ENCODE peak calls at places on chromosome 15, in ten cellular contexts. One of them, this sample, is unnamed.

GRCh38 chr15:37252530-37252929 is 152.2 kb upstream of the MEIS2 start:
- DNase-seq in lower lobe of right lung: no peak
- DNase-seq in activated CD4-positive, alpha-beta memory T cell treated with anti-CD3 and anti-CD28 coated beads, Interleukin-2, amount 10 ng/mL, durations not matched to agents 7 days and 5 days: no peak
- DNase-seq in COR-L47: no peak
- DNase-seq in NCI-H510A treated with DMSO at 0.1 percent for 48 hours: no peak
- DNase-seq in RPMI7951: no peak
- DNase-seq in vagina: no peak
- DNase-seq in right lobe of liver: no peak
- DNase-seq in progenitor cell of endocrine pancreas: no peak
- DNase-seq in T-helper 17 cell: no peak
- DNase-seq in this sample: no peak

GRCh38 chr15:65292938-65293518 is 2.8 kb upstream of the RNU5A-1 start:
- DNase-seq in lower lobe of right lung: no peak
- DNase-seq in activated CD4-positive, alpha-beta memory T cell treated with anti-CD3 and anti-CD28 coated beads, Interleukin-2, amount 10 ng/mL, durations not matched to agents 7 days and 5 days: no peak
- DNase-seq in COR-L47: no peak
- DNase-seq in NCI-H510A treated with DMSO at 0.1 percent for 48 hours: no peak
- DNase-seq in RPMI7951: no peak
- DNase-seq in vagina: no peak
- DNase-seq in right lobe of liver: no peak
- DNase-seq in progenitor cell of endocrine pancreas: no peak
- DNase-seq in T-helper 17 cell: no peak
- DNase-seq in this sample: peak

GRCh38 chr15:70833897-70834765 is 19.8 kb downstream of the LARP6 start:
- DNase-seq in lower lobe of right lung: no peak
- DNase-seq in activated CD4-positive, alpha-beta memory T cell treated with anti-CD3 and anti-CD28 coated beads, Interleukin-2, amount 10 ng/mL, durations not matched to agents 7 days and 5 days: no peak
- DNase-seq in COR-L47: peak
- DNase-seq in NCI-H510A treated with DMSO at 0.1 percent for 48 hours: peak
- DNase-seq in RPMI7951: peak
- DNase-seq in vagina: no peak
- DNase-seq in right lobe of liver: no peak
- DNase-seq in progenitor cell of endocrine pancreas: no peak
- DNase-seq in T-helper 17 cell: no peak
- DNase-seq in this sample: peak

GRCh38 chr15:76968310-76968709 is 26.6 kb upstream of the PSTPIP1 start:
- DNase-seq in lower lobe of right lung: no peak
- DNase-seq in activated CD4-positive, alpha-beta memory T cell treated with anti-CD3 and anti-CD28 coated beads, Interleukin-2, amount 10 ng/mL, durations not matched to agents 7 days and 5 days: no peak
- DNase-seq in COR-L47: no peak
- DNase-seq in NCI-H510A treated with DMSO at 0.1 percent for 48 hours: no peak
- DNase-seq in RPMI7951: no peak
- DNase-seq in vagina: no peak
- DNase-seq in right lobe of liver: no peak
- DNase-seq in progenitor cell of endocrine pancreas: no peak
- DNase-seq in T-helper 17 cell: no peak
- DNase-seq in this sample: no peak

GRCh38 chr15:77019476-77020331 is 24.8 kb downstream of the PSTPIP1 start:
- DNase-seq in lower lobe of right lung: no peak
- DNase-seq in activated CD4-positive, alpha-beta memory T cell treated with anti-CD3 and anti-CD28 coated beads, Interleukin-2, amount 10 ng/mL, durations not matched to agents 7 days and 5 days: no peak
- DNase-seq in COR-L47: no peak
- DNase-seq in NCI-H510A treated with DMSO at 0.1 percent for 48 hours: no peak
- DNase-seq in RPMI7951: no peak
- DNase-seq in vagina: no peak
- DNase-seq in right lobe of liver: no peak
- DNase-seq in progenitor cell of endocrine pancreas: no peak
- DNase-seq in T-helper 17 cell: no peak
- DNase-seq in this sample: no peak

GRCh38 chr15:31341036-31341435 is 14.4 kb downstream of the KLF13 start:
- DNase-seq in lower lobe of right lung: no peak
- DNase-seq in activated CD4-positive, alpha-beta memory T cell treated with anti-CD3 and anti-CD28 coated beads, Interleukin-2, amount 10 ng/mL, durations not matched to agents 7 days and 5 days: no peak
- DNase-seq in COR-L47: no peak
- DNase-seq in NCI-H510A treated with DMSO at 0.1 percent for 48 hours: no peak
- DNase-seq in RPMI7951: no peak
- DNase-seq in vagina: no peak
- DNase-seq in right lobe of liver: no peak
- DNase-seq in progenitor cell of endocrine pancreas: no peak
- DNase-seq in T-helper 17 cell: no peak
- DNase-seq in this sample: no peak

GRCh38 chr15:76208084-76208785 is 103.0 kb downstream of the ETFA start:
- DNase-seq in lower lobe of right lung: no peak
- DNase-seq in activated CD4-positive, alpha-beta memory T cell treated with anti-CD3 and anti-CD28 coated beads, Interleukin-2, amount 10 ng/mL, durations not matched to agents 7 days and 5 days: no peak
- DNase-seq in COR-L47: no peak
- DNase-seq in NCI-H510A treated with DMSO at 0.1 percent for 48 hours: no peak
- DNase-seq in RPMI7951: no peak
- DNase-seq in vagina: no peak
- DNase-seq in right lobe of liver: no peak
- DNase-seq in progenitor cell of endocrine pancreas: no peak
- DNase-seq in T-helper 17 cell: no peak
- DNase-seq in this sample: no peak

GRCh38 chr15:38391186-38391585 is 62.7 kb upstream of the FAM98B start:
- DNase-seq in lower lobe of right lung: no peak
- DNase-seq in activated CD4-positive, alpha-beta memory T cell treated with anti-CD3 and anti-CD28 coated beads, Interleukin-2, amount 10 ng/mL, durations not matched to agents 7 days and 5 days: no peak
- DNase-seq in COR-L47: no peak
- DNase-seq in NCI-H510A treated with DMSO at 0.1 percent for 48 hours: no peak
- DNase-seq in RPMI7951: peak
- DNase-seq in vagina: no peak
- DNase-seq in right lobe of liver: no peak
- DNase-seq in progenitor cell of endocrine pancreas: no peak
- DNase-seq in T-helper 17 cell: no peak
- DNase-seq in this sample: no peak

GRCh38 chr15:75030023-75030413 is 6.6 kb downstream of the PPCDC start:
- DNase-seq in lower lobe of right lung: no peak
- DNase-seq in activated CD4-positive, alpha-beta memory T cell treated with anti-CD3 and anti-CD28 coated beads, Interleukin-2, amount 10 ng/mL, durations not matched to agents 7 days and 5 days: no peak
- DNase-seq in COR-L47: no peak
- DNase-seq in NCI-H510A treated with DMSO at 0.1 percent for 48 hours: no peak
- DNase-seq in RPMI7951: peak
- DNase-seq in vagina: no peak
- DNase-seq in right lobe of liver: no peak
- DNase-seq in progenitor cell of endocrine pancreas: no peak
- DNase-seq in T-helper 17 cell: no peak
- DNase-seq in this sample: no peak

GRCh38 chr15:57452090-57452754 is 75.9 kb downstream of the CGNL1 start:
- DNase-seq in lower lobe of right lung: no peak
- DNase-seq in activated CD4-positive, alpha-beta memory T cell treated with anti-CD3 and anti-CD28 coated beads, Interleukin-2, amount 10 ng/mL, durations not matched to agents 7 days and 5 days: no peak
- DNase-seq in COR-L47: no peak
- DNase-seq in NCI-H510A treated with DMSO at 0.1 percent for 48 hours: no peak
- DNase-seq in RPMI7951: no peak
- DNase-seq in vagina: no peak
- DNase-seq in right lobe of liver: no peak
- DNase-seq in progenitor cell of endocrine pancreas: no peak
- DNase-seq in T-helper 17 cell: no peak
- DNase-seq in this sample: no peak

GRCh38 chr15:59994855-59995557 is 9.1 kb upstream of the FOXB1 start:
- DNase-seq in lower lobe of right lung: no peak
- DNase-seq in activated CD4-positive, alpha-beta memory T cell treated with anti-CD3 and anti-CD28 coated beads, Interleukin-2, amount 10 ng/mL, durations not matched to agents 7 days and 5 days: no peak
- DNase-seq in COR-L47: no peak
- DNase-seq in NCI-H510A treated with DMSO at 0.1 percent for 48 hours: no peak
- DNase-seq in RPMI7951: no peak
- DNase-seq in vagina: no peak
- DNase-seq in right lobe of liver: no peak
- DNase-seq in progenitor cell of endocrine pancreas: no peak
- DNase-seq in T-helper 17 cell: no peak
- DNase-seq in this sample: no peak

GRCh38 chr15:85504739-85505676 is 124.6 kb downstream of the AKAP13 start:
- DNase-seq in lower lobe of right lung: no peak
- DNase-seq in activated CD4-positive, alpha-beta memory T cell treated with anti-CD3 and anti-CD28 coated beads, Interleukin-2, amount 10 ng/mL, durations not matched to agents 7 days and 5 days: peak
- DNase-seq in COR-L47: peak
- DNase-seq in NCI-H510A treated with DMSO at 0.1 percent for 48 hours: peak
- DNase-seq in RPMI7951: peak
- DNase-seq in vagina: no peak
- DNase-seq in right lobe of liver: no peak
- DNase-seq in progenitor cell of endocrine pancreas: no peak
- DNase-seq in T-helper 17 cell: peak
- DNase-seq in this sample: peak

GRCh38 chr15:70437882-70438331 is 325.5 kb downstream of the UACA start:
- DNase-seq in lower lobe of right lung: no peak
- DNase-seq in activated CD4-positive, alpha-beta memory T cell treated with anti-CD3 and anti-CD28 coated beads, Interleukin-2, amount 10 ng/mL, durations not matched to agents 7 days and 5 days: no peak
- DNase-seq in COR-L47: no peak
- DNase-seq in NCI-H510A treated with DMSO at 0.1 percent for 48 hours: no peak
- DNase-seq in RPMI7951: peak
- DNase-seq in vagina: no peak
- DNase-seq in right lobe of liver: no peak
- DNase-seq in progenitor cell of endocrine pancreas: no peak
- DNase-seq in T-helper 17 cell: no peak
- DNase-seq in this sample: no peak

GRCh38 chr15:81897011-81897677 is 148.7 kb downstream of the MEX3B start:
- DNase-seq in lower lobe of right lung: no peak
- DNase-seq in activated CD4-positive, alpha-beta memory T cell treated with anti-CD3 and anti-CD28 coated beads, Interleukin-2, amount 10 ng/mL, durations not matched to agents 7 days and 5 days: no peak
- DNase-seq in COR-L47: no peak
- DNase-seq in NCI-H510A treated with DMSO at 0.1 percent for 48 hours: no peak
- DNase-seq in RPMI7951: peak
- DNase-seq in vagina: no peak
- DNase-seq in right lobe of liver: no peak
- DNase-seq in progenitor cell of endocrine pancreas: no peak
- DNase-seq in T-helper 17 cell: no peak
- DNase-seq in this sample: no peak

GRCh38 chr15:73079570-73079969 is 27.3 kb downstream of the NEO1 start:
- DNase-seq in lower lobe of right lung: no peak
- DNase-seq in activated CD4-positive, alpha-beta memory T cell treated with anti-CD3 and anti-CD28 coated beads, Interleukin-2, amount 10 ng/mL, durations not matched to agents 7 days and 5 days: no peak
- DNase-seq in COR-L47: no peak
- DNase-seq in NCI-H510A treated with DMSO at 0.1 percent for 48 hours: no peak
- DNase-seq in RPMI7951: no peak
- DNase-seq in vagina: no peak
- DNase-seq in right lobe of liver: no peak
- DNase-seq in progenitor cell of endocrine pancreas: no peak
- DNase-seq in T-helper 17 cell: no peak
- DNase-seq in this sample: no peak

GRCh38 chr15:66955871-66956585 is 109.4 kb upstream of the SMAD3 start:
- DNase-seq in lower lobe of right lung: no peak
- DNase-seq in activated CD4-positive, alpha-beta memory T cell treated with anti-CD3 and anti-CD28 coated beads, Interleukin-2, amount 10 ng/mL, durations not matched to agents 7 days and 5 days: no peak
- DNase-seq in COR-L47: no peak
- DNase-seq in NCI-H510A treated with DMSO at 0.1 percent for 48 hours: no peak
- DNase-seq in RPMI7951: no peak
- DNase-seq in vagina: no peak
- DNase-seq in right lobe of liver: peak
- DNase-seq in progenitor cell of endocrine pancreas: no peak
- DNase-seq in T-helper 17 cell: no peak
- DNase-seq in this sample: no peak

GRCh38 chr15:87207945-87208580 is 1048.5 kb downstream of the NTRK3 start:
- DNase-seq in lower lobe of right lung: no peak
- DNase-seq in activated CD4-positive, alpha-beta memory T cell treated with anti-CD3 and anti-CD28 coated beads, Interleukin-2, amount 10 ng/mL, durations not matched to agents 7 days and 5 days: no peak
- DNase-seq in COR-L47: no peak
- DNase-seq in NCI-H510A treated with DMSO at 0.1 percent for 48 hours: no peak
- DNase-seq in RPMI7951: peak
- DNase-seq in vagina: no peak
- DNase-seq in right lobe of liver: no peak
- DNase-seq in progenitor cell of endocrine pancreas: no peak
- DNase-seq in T-helper 17 cell: no peak
- DNase-seq in this sample: no peak

GRCh38 chr15:99729920-99730319 is 3.3 kb downstream of the LYSMD4 start:
- DNase-seq in lower lobe of right lung: no peak
- DNase-seq in activated CD4-positive, alpha-beta memory T cell treated with anti-CD3 and anti-CD28 coated beads, Interleukin-2, amount 10 ng/mL, durations not matched to agents 7 days and 5 days: no peak
- DNase-seq in COR-L47: peak
- DNase-seq in NCI-H510A treated with DMSO at 0.1 percent for 48 hours: no peak
- DNase-seq in RPMI7951: peak
- DNase-seq in vagina: no peak
- DNase-seq in right lobe of liver: no peak
- DNase-seq in progenitor cell of endocrine pancreas: no peak
- DNase-seq in T-helper 17 cell: no peak
- DNase-seq in this sample: no peak

GRCh38 chr15:73930371-73930770 is 4.1 kb downstream of the LOXL1 start:
- DNase-seq in lower lobe of right lung: peak
- DNase-seq in activated CD4-positive, alpha-beta memory T cell treated with anti-CD3 and anti-CD28 coated beads, Interleukin-2, amount 10 ng/mL, durations not matched to agents 7 days and 5 days: no peak
- DNase-seq in COR-L47: no peak
- DNase-seq in NCI-H510A treated with DMSO at 0.1 percent for 48 hours: no peak
- DNase-seq in RPMI7951: peak
- DNase-seq in vagina: no peak
- DNase-seq in right lobe of liver: no peak
- DNase-seq in progenitor cell of endocrine pancreas: no peak
- DNase-seq in T-helper 17 cell: no peak
- DNase-seq in this sample: no peak

GRCh38 chr15:74449643-74450205 is 11.2 kb downstream of the UBL7 start:
- DNase-seq in lower lobe of right lung: no peak
- DNase-seq in activated CD4-positive, alpha-beta memory T cell treated with anti-CD3 and anti-CD28 coated beads, Interleukin-2, amount 10 ng/mL, durations not matched to agents 7 days and 5 days: no peak
- DNase-seq in COR-L47: no peak
- DNase-seq in NCI-H510A treated with DMSO at 0.1 percent for 48 hours: no peak
- DNase-seq in RPMI7951: no peak
- DNase-seq in vagina: no peak
- DNase-seq in right lobe of liver: no peak
- DNase-seq in progenitor cell of endocrine pancreas: no peak
- DNase-seq in T-helper 17 cell: no peak
- DNase-seq in this sample: no peak

GRCh38 chr15:51023499-51023898 is 71.2 kb downstream of the TNFAIP8L3 start:
- DNase-seq in lower lobe of right lung: no peak
- DNase-seq in activated CD4-positive, alpha-beta memory T cell treated with anti-CD3 and anti-CD28 coated beads, Interleukin-2, amount 10 ng/mL, durations not matched to agents 7 days and 5 days: no peak
- DNase-seq in COR-L47: no peak
- DNase-seq in NCI-H510A treated with DMSO at 0.1 percent for 48 hours: no peak
- DNase-seq in RPMI7951: no peak
- DNase-seq in vagina: no peak
- DNase-seq in right lobe of liver: no peak
- DNase-seq in progenitor cell of endocrine pancreas: no peak
- DNase-seq in T-helper 17 cell: no peak
- DNase-seq in this sample: no peak

GRCh38 chr15:73989001-73989798 is 2.9 kb downstream of the STOML1 start:
- DNase-seq in lower lobe of right lung: no peak
- DNase-seq in activated CD4-positive, alpha-beta memory T cell treated with anti-CD3 and anti-CD28 coated beads, Interleukin-2, amount 10 ng/mL, durations not matched to agents 7 days and 5 days: no peak
- DNase-seq in COR-L47: no peak
- DNase-seq in NCI-H510A treated with DMSO at 0.1 percent for 48 hours: no peak
- DNase-seq in RPMI7951: peak
- DNase-seq in vagina: no peak
- DNase-seq in right lobe of liver: peak
- DNase-seq in progenitor cell of endocrine pancreas: no peak
- DNase-seq in T-helper 17 cell: no peak
- DNase-seq in this sample: no peak

GRCh38 chr15:73773428-73773827 is 20.3 kb upstream of the INSYN1 start:
- DNase-seq in lower lobe of right lung: peak
- DNase-seq in activated CD4-positive, alpha-beta memory T cell treated with anti-CD3 and anti-CD28 coated beads, Interleukin-2, amount 10 ng/mL, durations not matched to agents 7 days and 5 days: no peak
- DNase-seq in COR-L47: no peak
- DNase-seq in NCI-H510A treated with DMSO at 0.1 percent for 48 hours: no peak
- DNase-seq in RPMI7951: no peak
- DNase-seq in vagina: no peak
- DNase-seq in right lobe of liver: no peak
- DNase-seq in progenitor cell of endocrine pancreas: no peak
- DNase-seq in T-helper 17 cell: no peak
- DNase-seq in this sample: no peak

GRCh38 chr15:79089331-79089889 is 1.2 kb downstream of the RASGRF1 start:
- DNase-seq in lower lobe of right lung: no peak
- DNase-seq in activated CD4-positive, alpha-beta memory T cell treated with anti-CD3 and anti-CD28 coated beads, Interleukin-2, amount 10 ng/mL, durations not matched to agents 7 days and 5 days: no peak
- DNase-seq in COR-L47: no peak
- DNase-seq in NCI-H510A treated with DMSO at 0.1 percent for 48 hours: no peak
- DNase-seq in RPMI7951: no peak
- DNase-seq in vagina: no peak
- DNase-seq in right lobe of liver: no peak
- DNase-seq in progenitor cell of endocrine pancreas: no peak
- DNase-seq in T-helper 17 cell: no peak
- DNase-seq in this sample: no peak

GRCh38 chr15:66019377-66019776 is 150.1 kb downstream of the RAB11A start:
- DNase-seq in lower lobe of right lung: no peak
- DNase-seq in activated CD4-positive, alpha-beta memory T cell treated with anti-CD3 and anti-CD28 coated beads, Interleukin-2, amount 10 ng/mL, durations not matched to agents 7 days and 5 days: no peak
- DNase-seq in COR-L47: no peak
- DNase-seq in NCI-H510A treated with DMSO at 0.1 percent for 48 hours: no peak
- DNase-seq in RPMI7951: no peak
- DNase-seq in vagina: no peak
- DNase-seq in right lobe of liver: no peak
- DNase-seq in progenitor cell of endocrine pancreas: no peak
- DNase-seq in T-helper 17 cell: no peak
- DNase-seq in this sample: no peak

GRCh38 chr15:68997050-68997449 is 17.4 kb upstream of the NOX5 start:
- DNase-seq in lower lobe of right lung: no peak
- DNase-seq in activated CD4-positive, alpha-beta memory T cell treated with anti-CD3 and anti-CD28 coated beads, Interleukin-2, amount 10 ng/mL, durations not matched to agents 7 days and 5 days: no peak
- DNase-seq in COR-L47: no peak
- DNase-seq in NCI-H510A treated with DMSO at 0.1 percent for 48 hours: no peak
- DNase-seq in RPMI7951: no peak
- DNase-seq in vagina: peak
- DNase-seq in right lobe of liver: no peak
- DNase-seq in progenitor cell of endocrine pancreas: no peak
- DNase-seq in T-helper 17 cell: no peak
- DNase-seq in this sample: no peak

GRCh38 chr15:36917411-36918267 is 182.7 kb downstream of the MEIS2 start:
- DNase-seq in lower lobe of right lung: no peak
- DNase-seq in activated CD4-positive, alpha-beta memory T cell treated with anti-CD3 and anti-CD28 coated beads, Interleukin-2, amount 10 ng/mL, durations not matched to agents 7 days and 5 days: no peak
- DNase-seq in COR-L47: no peak
- DNase-seq in NCI-H510A treated with DMSO at 0.1 percent for 48 hours: no peak
- DNase-seq in RPMI7951: no peak
- DNase-seq in vagina: no peak
- DNase-seq in right lobe of liver: no peak
- DNase-seq in progenitor cell of endocrine pancreas: no peak
- DNase-seq in T-helper 17 cell: no peak
- DNase-seq in this sample: no peak

This sample was measured in NCI-H146.